ENCODE peak calls at places on chromosomes 4 and X, in ten cellular contexts. One of them, this sample, is unnamed.

GRCh38 chrX:84187501-84188319 is at the start of gene RPS6KA6:
- ATAC-seq in Right ventricle myocardium superior: peak
- ATAC-seq in A549: peak
- ATAC-seq in left ventricle myocardium superior: peak
- ATAC-seq in psoas muscle: peak
- ATAC-seq in thoracic aorta: no peak
- ATAC-seq in left lobe of liver: peak
- ATAC-seq in gastrocnemius medialis: no peak
- ATAC-seq in stimulated activated naive CD8-positive, alpha-beta T cell treated with anti-CD3 and anti-CD28 coated beads, Interleukin-15, Interleukin-2, amounts not matched to agents 100 U/mL and 50 U/mL, for 24 hours: no peak
- ATAC-seq in stimulated activated effector memory CD8-positive, alpha-beta T cell treated with anti-CD3 and anti-CD28 coated beads, Interleukin-12 subunit alpha, Interleukin-12 subunit beta, amount 100 ng/mL, for 72 hours: no peak
- ATAC-seq in this sample: peak

GRCh38 chr4:165986956-165987698 is 114.1 kb downstream of the TLL1 start:
- ATAC-seq in Right ventricle myocardium superior: no peak
- ATAC-seq in A549: no peak
- ATAC-seq in left ventricle myocardium superior: no peak
- ATAC-seq in psoas muscle: no peak
- ATAC-seq in thoracic aorta: no peak
- ATAC-seq in left lobe of liver: no peak
- ATAC-seq in gastrocnemius medialis: no peak
- ATAC-seq in stimulated activated naive CD8-positive, alpha-beta T cell treated with anti-CD3 and anti-CD28 coated beads, Interleukin-15, Interleukin-2, amounts not matched to agents 100 U/mL and 50 U/mL, for 24 hours: no peak
- ATAC-seq in stimulated activated effector memory CD8-positive, alpha-beta T cell treated with anti-CD3 and anti-CD28 coated beads, Interleukin-12 subunit alpha, Interleukin-12 subunit beta, amount 100 ng/mL, for 72 hours: no peak
- ATAC-seq in this sample: no peak

GRCh38 chr4:120923201-120923522 is 636 bp upstream of the PRDM5 start:
- ATAC-seq in Right ventricle myocardium superior: no peak
- ATAC-seq in A549: no peak
- ATAC-seq in left ventricle myocardium superior: no peak
- ATAC-seq in psoas muscle: no peak
- ATAC-seq in thoracic aorta: no peak
- ATAC-seq in left lobe of liver: no peak
- ATAC-seq in gastrocnemius medialis: no peak
- ATAC-seq in stimulated activated naive CD8-positive, alpha-beta T cell treated with anti-CD3 and anti-CD28 coated beads, Interleukin-15, Interleukin-2, amounts not matched to agents 100 U/mL and 50 U/mL, for 24 hours: no peak
- ATAC-seq in stimulated activated effector memory CD8-positive, alpha-beta T cell treated with anti-CD3 and anti-CD28 coated beads, Interleukin-12 subunit alpha, Interleukin-12 subunit beta, amount 100 ng/mL, for 72 hours: no peak
- ATAC-seq in this sample: no peak

GRCh38 chrX:13599491-13599890 is 30.1 kb downstream of the EGFL6 start:
- ATAC-seq in Right ventricle myocardium superior: peak
- ATAC-seq in A549: no peak
- ATAC-seq in left ventricle myocardium superior: peak
- ATAC-seq in psoas muscle: no peak
- ATAC-seq in thoracic aorta: no peak
- ATAC-seq in left lobe of liver: no peak
- ATAC-seq in gastrocnemius medialis: no peak
- ATAC-seq in stimulated activated naive CD8-positive, alpha-beta T cell treated with anti-CD3 and anti-CD28 coated beads, Interleukin-15, Interleukin-2, amounts not matched to agents 100 U/mL and 50 U/mL, for 24 hours: no peak
- ATAC-seq in stimulated activated effector memory CD8-positive, alpha-beta T cell treated with anti-CD3 and anti-CD28 coated beads, Interleukin-12 subunit alpha, Interleukin-12 subunit beta, amount 100 ng/mL, for 72 hours: no peak
- ATAC-seq in this sample: no peak

GRCh38 chr4:108113229-108113628 is 55.5 kb downstream of the LEF1 start:
- ATAC-seq in Right ventricle myocardium superior: no peak
- ATAC-seq in A549: no peak
- ATAC-seq in left ventricle myocardium superior: no peak
- ATAC-seq in psoas muscle: no peak
- ATAC-seq in thoracic aorta: no peak
- ATAC-seq in left lobe of liver: no peak
- ATAC-seq in gastrocnemius medialis: no peak
- ATAC-seq in stimulated activated naive CD8-positive, alpha-beta T cell treated with anti-CD3 and anti-CD28 coated beads, Interleukin-15, Interleukin-2, amounts not matched to agents 100 U/mL and 50 U/mL, for 24 hours: peak
- ATAC-seq in stimulated activated effector memory CD8-positive, alpha-beta T cell treated with anti-CD3 and anti-CD28 coated beads, Interleukin-12 subunit alpha, Interleukin-12 subunit beta, amount 100 ng/mL, for 72 hours: peak
- ATAC-seq in this sample: no peak

GRCh38 chrX:20441123-20441522 is 174.4 kb upstream of the RPS6KA3 start:
- ATAC-seq in Right ventricle myocardium superior: no peak
- ATAC-seq in A549: no peak
- ATAC-seq in left ventricle myocardium superior: no peak
- ATAC-seq in psoas muscle: no peak
- ATAC-seq in thoracic aorta: no peak
- ATAC-seq in left lobe of liver: no peak
- ATAC-seq in gastrocnemius medialis: no peak
- ATAC-seq in stimulated activated naive CD8-positive, alpha-beta T cell treated with anti-CD3 and anti-CD28 coated beads, Interleukin-15, Interleukin-2, amounts not matched to agents 100 U/mL and 50 U/mL, for 24 hours: no peak
- ATAC-seq in stimulated activated effector memory CD8-positive, alpha-beta T cell treated with anti-CD3 and anti-CD28 coated beads, Interleukin-12 subunit alpha, Interleukin-12 subunit beta, amount 100 ng/mL, for 72 hours: no peak
- ATAC-seq in this sample: no peak

GRCh38 chr4:118968006-118968405 is 79.4 kb downstream of the SYNPO2 start:
- ATAC-seq in Right ventricle myocardium superior: peak
- ATAC-seq in A549: no peak
- ATAC-seq in left ventricle myocardium superior: peak
- ATAC-seq in psoas muscle: peak
- ATAC-seq in thoracic aorta: peak
- ATAC-seq in left lobe of liver: peak
- ATAC-seq in gastrocnemius medialis: peak
- ATAC-seq in stimulated activated naive CD8-positive, alpha-beta T cell treated with anti-CD3 and anti-CD28 coated beads, Interleukin-15, Interleukin-2, amounts not matched to agents 100 U/mL and 50 U/mL, for 24 hours: peak
- ATAC-seq in stimulated activated effector memory CD8-positive, alpha-beta T cell treated with anti-CD3 and anti-CD28 coated beads, Interleukin-12 subunit alpha, Interleukin-12 subunit beta, amount 100 ng/mL, for 72 hours: peak
- ATAC-seq in this sample: peak

GRCh38 chrX:69510914-69511513 is 6.9 kb downstream of the NALF2 start:
- ATAC-seq in Right ventricle myocardium superior: no peak
- ATAC-seq in A549: no peak
- ATAC-seq in left ventricle myocardium superior: no peak
- ATAC-seq in psoas muscle: no peak
- ATAC-seq in thoracic aorta: no peak
- ATAC-seq in left lobe of liver: no peak
- ATAC-seq in gastrocnemius medialis: no peak
- ATAC-seq in stimulated activated naive CD8-positive, alpha-beta T cell treated with anti-CD3 and anti-CD28 coated beads, Interleukin-15, Interleukin-2, amounts not matched to agents 100 U/mL and 50 U/mL, for 24 hours: no peak
- ATAC-seq in stimulated activated effector memory CD8-positive, alpha-beta T cell treated with anti-CD3 and anti-CD28 coated beads, Interleukin-12 subunit alpha, Interleukin-12 subunit beta, amount 100 ng/mL, for 72 hours: no peak
- ATAC-seq in this sample: no peak

GRCh38 chr4:95531141-95531540 is 17.6 kb downstream of the UNC5C start:
- ATAC-seq in Right ventricle myocardium superior: no peak
- ATAC-seq in A549: no peak
- ATAC-seq in left ventricle myocardium superior: no peak
- ATAC-seq in psoas muscle: no peak
- ATAC-seq in thoracic aorta: no peak
- ATAC-seq in left lobe of liver: no peak
- ATAC-seq in gastrocnemius medialis: no peak
- ATAC-seq in stimulated activated naive CD8-positive, alpha-beta T cell treated with anti-CD3 and anti-CD28 coated beads, Interleukin-15, Interleukin-2, amounts not matched to agents 100 U/mL and 50 U/mL, for 24 hours: no peak
- ATAC-seq in stimulated activated effector memory CD8-positive, alpha-beta T cell treated with anti-CD3 and anti-CD28 coated beads, Interleukin-12 subunit alpha, Interleukin-12 subunit beta, amount 100 ng/mL, for 72 hours: no peak
- ATAC-seq in this sample: no peak

GRCh38 chrX:68249401-68249831 is 183.9 kb downstream of the OPHN1 start:
- ATAC-seq in Right ventricle myocardium superior: peak
- ATAC-seq in A549: no peak
- ATAC-seq in left ventricle myocardium superior: peak
- ATAC-seq in psoas muscle: peak
- ATAC-seq in thoracic aorta: no peak
- ATAC-seq in left lobe of liver: no peak
- ATAC-seq in gastrocnemius medialis: peak
- ATAC-seq in stimulated activated naive CD8-positive, alpha-beta T cell treated with anti-CD3 and anti-CD28 coated beads, Interleukin-15, Interleukin-2, amounts not matched to agents 100 U/mL and 50 U/mL, for 24 hours: no peak
- ATAC-seq in stimulated activated effector memory CD8-positive, alpha-beta T cell treated with anti-CD3 and anti-CD28 coated beads, Interleukin-12 subunit alpha, Interleukin-12 subunit beta, amount 100 ng/mL, for 72 hours: no peak
- ATAC-seq in this sample: no peak

GRCh38 chr4:24476209-24476781 is 108.1 kb downstream of the DHX15 start:
- ATAC-seq in Right ventricle myocardium superior: no peak
- ATAC-seq in A549: no peak
- ATAC-seq in left ventricle myocardium superior: no peak
- ATAC-seq in psoas muscle: no peak
- ATAC-seq in thoracic aorta: no peak
- ATAC-seq in left lobe of liver: no peak
- ATAC-seq in gastrocnemius medialis: no peak
- ATAC-seq in stimulated activated naive CD8-positive, alpha-beta T cell treated with anti-CD3 and anti-CD28 coated beads, Interleukin-15, Interleukin-2, amounts not matched to agents 100 U/mL and 50 U/mL, for 24 hours: no peak
- ATAC-seq in stimulated activated effector memory CD8-positive, alpha-beta T cell treated with anti-CD3 and anti-CD28 coated beads, Interleukin-12 subunit alpha, Interleukin-12 subunit beta, amount 100 ng/mL, for 72 hours: no peak
- ATAC-seq in this sample: no peak

GRCh38 chr4:88041626-88042025 is 34.2 kb downstream of the PKD2 start:
- ATAC-seq in Right ventricle myocardium superior: peak
- ATAC-seq in A549: no peak
- ATAC-seq in left ventricle myocardium superior: peak
- ATAC-seq in psoas muscle: no peak
- ATAC-seq in thoracic aorta: no peak
- ATAC-seq in left lobe of liver: peak
- ATAC-seq in gastrocnemius medialis: no peak
- ATAC-seq in stimulated activated naive CD8-positive, alpha-beta T cell treated with anti-CD3 and anti-CD28 coated beads, Interleukin-15, Interleukin-2, amounts not matched to agents 100 U/mL and 50 U/mL, for 24 hours: no peak
- ATAC-seq in stimulated activated effector memory CD8-positive, alpha-beta T cell treated with anti-CD3 and anti-CD28 coated beads, Interleukin-12 subunit alpha, Interleukin-12 subunit beta, amount 100 ng/mL, for 72 hours: no peak
- ATAC-seq in this sample: no peak

GRCh38 chrX:20595928-20596550 is 329.3 kb upstream of the RPS6KA3 start:
- ATAC-seq in Right ventricle myocardium superior: no peak
- ATAC-seq in A549: no peak
- ATAC-seq in left ventricle myocardium superior: no peak
- ATAC-seq in psoas muscle: no peak
- ATAC-seq in thoracic aorta: no peak
- ATAC-seq in left lobe of liver: no peak
- ATAC-seq in gastrocnemius medialis: no peak
- ATAC-seq in stimulated activated naive CD8-positive, alpha-beta T cell treated with anti-CD3 and anti-CD28 coated beads, Interleukin-15, Interleukin-2, amounts not matched to agents 100 U/mL and 50 U/mL, for 24 hours: peak
- ATAC-seq in stimulated activated effector memory CD8-positive, alpha-beta T cell treated with anti-CD3 and anti-CD28 coated beads, Interleukin-12 subunit alpha, Interleukin-12 subunit beta, amount 100 ng/mL, for 72 hours: peak
- ATAC-seq in this sample: peak

This sample was measured in stimulated activated memory B cell treated with anti-CD40 and anti-IgM and Interleukin-4, amounts not matched to agents 10 μg/mL and 1 μg/mL and 100 μg/mL, for 72 hours.